ENCODE peak calls at places on chromosomes 3 and 15, in ten cellular contexts. One of them, this sample, is unnamed.

GRCh38 chr3:136074546-136074945 is 109.0 kb downstream of the PPP2R3A start:
- DNase-seq in stimulated activated CD4-positive, alpha-beta T cell treated with anti-CD3 and anti-CD28 coated beads, Interleukin-4, amount 100 ng/mL, for 24 hours: no peak
- DNase-seq in HuH-7.5: no peak
- DNase-seq in HL-60: no peak
- DNase-seq in activated CD4-positive, alpha-beta T cell treated with anti-CD3 and anti-CD28 coated beads for 24 hours: no peak
- DNase-seq in central memory CD4-positive, alpha-beta T cell: no peak
- DNase-seq in small intestine: peak
- DNase-seq in left lung: no peak
- DNase-seq in left cardiac atrium: no peak
- DNase-seq in NCI-H446: no peak
- DNase-seq in this sample: no peak

GRCh38 chr15:88480981-88481380 is 13.5 kb downstream of the MRPS11 start:
- DNase-seq in stimulated activated CD4-positive, alpha-beta T cell treated with anti-CD3 and anti-CD28 coated beads, Interleukin-4, amount 100 ng/mL, for 24 hours: no peak
- DNase-seq in HuH-7.5: no peak
- DNase-seq in HL-60: no peak
- DNase-seq in activated CD4-positive, alpha-beta T cell treated with anti-CD3 and anti-CD28 coated beads for 24 hours: no peak
- DNase-seq in central memory CD4-positive, alpha-beta T cell: no peak
- DNase-seq in small intestine: no peak
- DNase-seq in left lung: no peak
- DNase-seq in left cardiac atrium: no peak
- DNase-seq in NCI-H446: no peak
- DNase-seq in this sample: no peak

GRCh38 chr15:70799667-70800450 is 36.5 kb upstream of the UACA start:
- DNase-seq in stimulated activated CD4-positive, alpha-beta T cell treated with anti-CD3 and anti-CD28 coated beads, Interleukin-4, amount 100 ng/mL, for 24 hours: no peak
- DNase-seq in HuH-7.5: peak
- DNase-seq in HL-60: no peak
- DNase-seq in activated CD4-positive, alpha-beta T cell treated with anti-CD3 and anti-CD28 coated beads for 24 hours: no peak
- DNase-seq in central memory CD4-positive, alpha-beta T cell: no peak
- DNase-seq in small intestine: no peak
- DNase-seq in left lung: no peak
- DNase-seq in left cardiac atrium: peak
- DNase-seq in NCI-H446: no peak
- DNase-seq in this sample: no peak

GRCh38 chr15:97688177-97688576 is 272.3 kb upstream of the ARRDC4 start:
- DNase-seq in stimulated activated CD4-positive, alpha-beta T cell treated with anti-CD3 and anti-CD28 coated beads, Interleukin-4, amount 100 ng/mL, for 24 hours: no peak
- DNase-seq in HuH-7.5: no peak
- DNase-seq in HL-60: no peak
- DNase-seq in activated CD4-positive, alpha-beta T cell treated with anti-CD3 and anti-CD28 coated beads for 24 hours: no peak
- DNase-seq in central memory CD4-positive, alpha-beta T cell: no peak
- DNase-seq in small intestine: no peak
- DNase-seq in left lung: no peak
- DNase-seq in left cardiac atrium: no peak
- DNase-seq in NCI-H446: no peak
- DNase-seq in this sample: no peak

GRCh38 chr3:65348596-65348995 is 660.8 kb upstream of the ADAMTS9 start:
- DNase-seq in stimulated activated CD4-positive, alpha-beta T cell treated with anti-CD3 and anti-CD28 coated beads, Interleukin-4, amount 100 ng/mL, for 24 hours: no peak
- DNase-seq in HuH-7.5: no peak
- DNase-seq in HL-60: no peak
- DNase-seq in activated CD4-positive, alpha-beta T cell treated with anti-CD3 and anti-CD28 coated beads for 24 hours: no peak
- DNase-seq in central memory CD4-positive, alpha-beta T cell: no peak
- DNase-seq in small intestine: no peak
- DNase-seq in left lung: no peak
- DNase-seq in left cardiac atrium: no peak
- DNase-seq in NCI-H446: no peak
- DNase-seq in this sample: no peak

GRCh38 chr3:184234224-184234623 is 4.8 kb downstream of the VWA5B2 start:
- DNase-seq in stimulated activated CD4-positive, alpha-beta T cell treated with anti-CD3 and anti-CD28 coated beads, Interleukin-4, amount 100 ng/mL, for 24 hours: no peak
- DNase-seq in HuH-7.5: no peak
- DNase-seq in HL-60: peak
- DNase-seq in activated CD4-positive, alpha-beta T cell treated with anti-CD3 and anti-CD28 coated beads for 24 hours: no peak
- DNase-seq in central memory CD4-positive, alpha-beta T cell: no peak
- DNase-seq in small intestine: no peak
- DNase-seq in left lung: peak
- DNase-seq in left cardiac atrium: peak
- DNase-seq in NCI-H446: no peak
- DNase-seq in this sample: no peak

GRCh38 chr3:133573629-133574194 is at the start of gene CDV3:
- DNase-seq in stimulated activated CD4-positive, alpha-beta T cell treated with anti-CD3 and anti-CD28 coated beads, Interleukin-4, amount 100 ng/mL, for 24 hours: no peak
- DNase-seq in HuH-7.5: peak
- DNase-seq in HL-60: no peak
- DNase-seq in activated CD4-positive, alpha-beta T cell treated with anti-CD3 and anti-CD28 coated beads for 24 hours: no peak
- DNase-seq in central memory CD4-positive, alpha-beta T cell: no peak
- DNase-seq in small intestine: no peak
- DNase-seq in left lung: no peak
- DNase-seq in left cardiac atrium: no peak
- DNase-seq in NCI-H446: no peak
- DNase-seq in this sample: no peak

GRCh38 chr15:80747317-80748053 is 31.7 kb upstream of the CEMIP start:
- DNase-seq in stimulated activated CD4-positive, alpha-beta T cell treated with anti-CD3 and anti-CD28 coated beads, Interleukin-4, amount 100 ng/mL, for 24 hours: no peak
- DNase-seq in HuH-7.5: no peak
- DNase-seq in HL-60: no peak
- DNase-seq in activated CD4-positive, alpha-beta T cell treated with anti-CD3 and anti-CD28 coated beads for 24 hours: no peak
- DNase-seq in central memory CD4-positive, alpha-beta T cell: no peak
- DNase-seq in small intestine: no peak
- DNase-seq in left lung: no peak
- DNase-seq in left cardiac atrium: no peak
- DNase-seq in NCI-H446: no peak
- DNase-seq in this sample: no peak

GRCh38 chr3:127738192-127738840 is 65.6 kb downstream of the ABTB1 start:
- DNase-seq in stimulated activated CD4-positive, alpha-beta T cell treated with anti-CD3 and anti-CD28 coated beads, Interleukin-4, amount 100 ng/mL, for 24 hours: no peak
- DNase-seq in HuH-7.5: no peak
- DNase-seq in HL-60: no peak
- DNase-seq in activated CD4-positive, alpha-beta T cell treated with anti-CD3 and anti-CD28 coated beads for 24 hours: no peak
- DNase-seq in central memory CD4-positive, alpha-beta T cell: no peak
- DNase-seq in small intestine: peak
- DNase-seq in left lung: no peak
- DNase-seq in left cardiac atrium: no peak
- DNase-seq in NCI-H446: no peak
- DNase-seq in this sample: no peak

GRCh38 chr15:47473857-47474256 is 243.4 kb upstream of the SEMA6D start:
- DNase-seq in stimulated activated CD4-positive, alpha-beta T cell treated with anti-CD3 and anti-CD28 coated beads, Interleukin-4, amount 100 ng/mL, for 24 hours: no peak
- DNase-seq in HuH-7.5: no peak
- DNase-seq in HL-60: no peak
- DNase-seq in activated CD4-positive, alpha-beta T cell treated with anti-CD3 and anti-CD28 coated beads for 24 hours: no peak
- DNase-seq in central memory CD4-positive, alpha-beta T cell: no peak
- DNase-seq in small intestine: no peak
- DNase-seq in left lung: no peak
- DNase-seq in left cardiac atrium: peak
- DNase-seq in NCI-H446: peak
- DNase-seq in this sample: no peak

GRCh38 chr3:195044411-195044810 is 226.5 kb downstream of the XXYLT1 start:
- DNase-seq in stimulated activated CD4-positive, alpha-beta T cell treated with anti-CD3 and anti-CD28 coated beads, Interleukin-4, amount 100 ng/mL, for 24 hours: no peak
- DNase-seq in HuH-7.5: no peak
- DNase-seq in HL-60: no peak
- DNase-seq in activated CD4-positive, alpha-beta T cell treated with anti-CD3 and anti-CD28 coated beads for 24 hours: no peak
- DNase-seq in central memory CD4-positive, alpha-beta T cell: no peak
- DNase-seq in small intestine: no peak
- DNase-seq in left lung: no peak
- DNase-seq in left cardiac atrium: no peak
- DNase-seq in NCI-H446: no peak
- DNase-seq in this sample: no peak

GRCh38 chr3:183698318-183698731 is 728 bp downstream of the YEATS2 start:
- DNase-seq in stimulated activated CD4-positive, alpha-beta T cell treated with anti-CD3 and anti-CD28 coated beads, Interleukin-4, amount 100 ng/mL, for 24 hours: peak
- DNase-seq in HuH-7.5: peak
- DNase-seq in HL-60: peak
- DNase-seq in activated CD4-positive, alpha-beta T cell treated with anti-CD3 and anti-CD28 coated beads for 24 hours: peak
- DNase-seq in central memory CD4-positive, alpha-beta T cell: peak
- DNase-seq in small intestine: peak
- DNase-seq in left lung: no peak
- DNase-seq in left cardiac atrium: peak
- DNase-seq in NCI-H446: no peak
- DNase-seq in this sample: no peak

GRCh38 chr3:129533406-129533805 is 5.0 kb downstream of the RHO start:
- DNase-seq in stimulated activated CD4-positive, alpha-beta T cell treated with anti-CD3 and anti-CD28 coated beads, Interleukin-4, amount 100 ng/mL, for 24 hours: no peak
- DNase-seq in HuH-7.5: no peak
- DNase-seq in HL-60: no peak
- DNase-seq in activated CD4-positive, alpha-beta T cell treated with anti-CD3 and anti-CD28 coated beads for 24 hours: no peak
- DNase-seq in central memory CD4-positive, alpha-beta T cell: no peak
- DNase-seq in small intestine: no peak
- DNase-seq in left lung: peak
- DNase-seq in left cardiac atrium: no peak
- DNase-seq in NCI-H446: no peak
- DNase-seq in this sample: no peak

GRCh38 chr3:181735921-181736320 is 24.2 kb downstream of the SOX2 start:
- DNase-seq in stimulated activated CD4-positive, alpha-beta T cell treated with anti-CD3 and anti-CD28 coated beads, Interleukin-4, amount 100 ng/mL, for 24 hours: no peak
- DNase-seq in HuH-7.5: no peak
- DNase-seq in HL-60: no peak
- DNase-seq in activated CD4-positive, alpha-beta T cell treated with anti-CD3 and anti-CD28 coated beads for 24 hours: no peak
- DNase-seq in central memory CD4-positive, alpha-beta T cell: no peak
- DNase-seq in small intestine: no peak
- DNase-seq in left lung: no peak
- DNase-seq in left cardiac atrium: no peak
- DNase-seq in NCI-H446: no peak
- DNase-seq in this sample: no peak

GRCh38 chr15:41855121-41855941 is 16.7 kb downstream of the PLA2G4B start:
- DNase-seq in stimulated activated CD4-positive, alpha-beta T cell treated with anti-CD3 and anti-CD28 coated beads, Interleukin-4, amount 100 ng/mL, for 24 hours: no peak
- DNase-seq in HuH-7.5: no peak
- DNase-seq in HL-60: no peak
- DNase-seq in activated CD4-positive, alpha-beta T cell treated with anti-CD3 and anti-CD28 coated beads for 24 hours: no peak
- DNase-seq in central memory CD4-positive, alpha-beta T cell: no peak
- DNase-seq in small intestine: no peak
- DNase-seq in left lung: no peak
- DNase-seq in left cardiac atrium: no peak
- DNase-seq in NCI-H446: no peak
- DNase-seq in this sample: no peak

GRCh38 chr15:28931828-28932227 is 46.1 kb downstream of the APBA2 start:
- DNase-seq in stimulated activated CD4-positive, alpha-beta T cell treated with anti-CD3 and anti-CD28 coated beads, Interleukin-4, amount 100 ng/mL, for 24 hours: no peak
- DNase-seq in HuH-7.5: no peak
- DNase-seq in HL-60: no peak
- DNase-seq in activated CD4-positive, alpha-beta T cell treated with anti-CD3 and anti-CD28 coated beads for 24 hours: no peak
- DNase-seq in central memory CD4-positive, alpha-beta T cell: no peak
- DNase-seq in small intestine: no peak
- DNase-seq in left lung: no peak
- DNase-seq in left cardiac atrium: no peak
- DNase-seq in NCI-H446: no peak
- DNase-seq in this sample: no peak

GRCh38 chr3:12345141-12345561 is 56.3 kb downstream of the PPARG start:
- DNase-seq in stimulated activated CD4-positive, alpha-beta T cell treated with anti-CD3 and anti-CD28 coated beads, Interleukin-4, amount 100 ng/mL, for 24 hours: no peak
- DNase-seq in HuH-7.5: no peak
- DNase-seq in HL-60: no peak
- DNase-seq in activated CD4-positive, alpha-beta T cell treated with anti-CD3 and anti-CD28 coated beads for 24 hours: no peak
- DNase-seq in central memory CD4-positive, alpha-beta T cell: no peak
- DNase-seq in small intestine: peak
- DNase-seq in left lung: no peak
- DNase-seq in left cardiac atrium: no peak
- DNase-seq in NCI-H446: no peak
- DNase-seq in this sample: no peak

GRCh38 chr15:93037341-93038063 is 51.5 kb downstream of the RGMA start:
- DNase-seq in stimulated activated CD4-positive, alpha-beta T cell treated with anti-CD3 and anti-CD28 coated beads, Interleukin-4, amount 100 ng/mL, for 24 hours: no peak
- DNase-seq in HuH-7.5: peak
- DNase-seq in HL-60: peak
- DNase-seq in activated CD4-positive, alpha-beta T cell treated with anti-CD3 and anti-CD28 coated beads for 24 hours: no peak
- DNase-seq in central memory CD4-positive, alpha-beta T cell: no peak
- DNase-seq in small intestine: no peak
- DNase-seq in left lung: peak
- DNase-seq in left cardiac atrium: peak
- DNase-seq in NCI-H446: peak
- DNase-seq in this sample: no peak

GRCh38 chr3:54756330-54756731 is 171.5 kb downstream of the LRTM1 start:
- DNase-seq in stimulated activated CD4-positive, alpha-beta T cell treated with anti-CD3 and anti-CD28 coated beads, Interleukin-4, amount 100 ng/mL, for 24 hours: no peak
- DNase-seq in HuH-7.5: no peak
- DNase-seq in HL-60: no peak
- DNase-seq in activated CD4-positive, alpha-beta T cell treated with anti-CD3 and anti-CD28 coated beads for 24 hours: no peak
- DNase-seq in central memory CD4-positive, alpha-beta T cell: no peak
- DNase-seq in small intestine: no peak
- DNase-seq in left lung: no peak
- DNase-seq in left cardiac atrium: no peak
- DNase-seq in NCI-H446: no peak
- DNase-seq in this sample: no peak

GRCh38 chr3:29099775-29100174 is 181.1 kb upstream of the RBMS3 start:
- DNase-seq in stimulated activated CD4-positive, alpha-beta T cell treated with anti-CD3 and anti-CD28 coated beads, Interleukin-4, amount 100 ng/mL, for 24 hours: no peak
- DNase-seq in HuH-7.5: no peak
- DNase-seq in HL-60: no peak
- DNase-seq in activated CD4-positive, alpha-beta T cell treated with anti-CD3 and anti-CD28 coated beads for 24 hours: no peak
- DNase-seq in central memory CD4-positive, alpha-beta T cell: no peak
- DNase-seq in small intestine: no peak
- DNase-seq in left lung: peak
- DNase-seq in left cardiac atrium: no peak
- DNase-seq in NCI-H446: no peak
- DNase-seq in this sample: no peak

GRCh38 chr3:64599651-64600050 is 88.1 kb downstream of the ADAMTS9 start:
- DNase-seq in stimulated activated CD4-positive, alpha-beta T cell treated with anti-CD3 and anti-CD28 coated beads, Interleukin-4, amount 100 ng/mL, for 24 hours: no peak
- DNase-seq in HuH-7.5: no peak
- DNase-seq in HL-60: no peak
- DNase-seq in activated CD4-positive, alpha-beta T cell treated with anti-CD3 and anti-CD28 coated beads for 24 hours: no peak
- DNase-seq in central memory CD4-positive, alpha-beta T cell: no peak
- DNase-seq in small intestine: no peak
- DNase-seq in left lung: no peak
- DNase-seq in left cardiac atrium: no peak
- DNase-seq in NCI-H446: no peak
- DNase-seq in this sample: no peak

GRCh38 chr3:52248816-52249547 is 3.4 kb downstream of the PPM1M start:
- DNase-seq in stimulated activated CD4-positive, alpha-beta T cell treated with anti-CD3 and anti-CD28 coated beads, Interleukin-4, amount 100 ng/mL, for 24 hours: no peak
- DNase-seq in HuH-7.5: no peak
- DNase-seq in HL-60: no peak
- DNase-seq in activated CD4-positive, alpha-beta T cell treated with anti-CD3 and anti-CD28 coated beads for 24 hours: no peak
- DNase-seq in central memory CD4-positive, alpha-beta T cell: no peak
- DNase-seq in small intestine: no peak
- DNase-seq in left lung: no peak
- DNase-seq in left cardiac atrium: peak
- DNase-seq in NCI-H446: no peak
- DNase-seq in this sample: no peak

GRCh38 chr3:127556565-127556964 is 34.0 kb downstream of the TPRA1 start:
- DNase-seq in stimulated activated CD4-positive, alpha-beta T cell treated with anti-CD3 and anti-CD28 coated beads, Interleukin-4, amount 100 ng/mL, for 24 hours: no peak
- DNase-seq in HuH-7.5: no peak
- DNase-seq in HL-60: no peak
- DNase-seq in activated CD4-positive, alpha-beta T cell treated with anti-CD3 and anti-CD28 coated beads for 24 hours: no peak
- DNase-seq in central memory CD4-positive, alpha-beta T cell: no peak
- DNase-seq in small intestine: no peak
- DNase-seq in left lung: peak
- DNase-seq in left cardiac atrium: no peak
- DNase-seq in NCI-H446: no peak
- DNase-seq in this sample: no peak

GRCh38 chr3:195013411-195013810 is 257.5 kb downstream of the XXYLT1 start:
- DNase-seq in stimulated activated CD4-positive, alpha-beta T cell treated with anti-CD3 and anti-CD28 coated beads, Interleukin-4, amount 100 ng/mL, for 24 hours: no peak
- DNase-seq in HuH-7.5: no peak
- DNase-seq in HL-60: no peak
- DNase-seq in activated CD4-positive, alpha-beta T cell treated with anti-CD3 and anti-CD28 coated beads for 24 hours: no peak
- DNase-seq in central memory CD4-positive, alpha-beta T cell: no peak
- DNase-seq in small intestine: no peak
- DNase-seq in left lung: no peak
- DNase-seq in left cardiac atrium: no peak
- DNase-seq in NCI-H446: no peak
- DNase-seq in this sample: no peak

GRCh38 chr3:147699175-147699838 is 290.1 kb downstream of the ZIC1 start:
- DNase-seq in stimulated activated CD4-positive, alpha-beta T cell treated with anti-CD3 and anti-CD28 coated beads, Interleukin-4, amount 100 ng/mL, for 24 hours: no peak
- DNase-seq in HuH-7.5: no peak
- DNase-seq in HL-60: no peak
- DNase-seq in activated CD4-positive, alpha-beta T cell treated with anti-CD3 and anti-CD28 coated beads for 24 hours: no peak
- DNase-seq in central memory CD4-positive, alpha-beta T cell: no peak
- DNase-seq in small intestine: peak
- DNase-seq in left lung: no peak
- DNase-seq in left cardiac atrium: no peak
- DNase-seq in NCI-H446: no peak
- DNase-seq in this sample: no peak

GRCh38 chr15:38354321-38354929 is 99.5 kb upstream of the FAM98B start:
- DNase-seq in stimulated activated CD4-positive, alpha-beta T cell treated with anti-CD3 and anti-CD28 coated beads, Interleukin-4, amount 100 ng/mL, for 24 hours: peak
- DNase-seq in HuH-7.5: peak
- DNase-seq in HL-60: peak
- DNase-seq in activated CD4-positive, alpha-beta T cell treated with anti-CD3 and anti-CD28 coated beads for 24 hours: peak
- DNase-seq in central memory CD4-positive, alpha-beta T cell: peak
- DNase-seq in small intestine: peak
- DNase-seq in left lung: no peak
- DNase-seq in left cardiac atrium: peak
- DNase-seq in NCI-H446: peak
- DNase-seq in this sample: no peak

GRCh38 chr3:40801276-40801675 is 276.5 kb downstream of the ZNF621 start:
- DNase-seq in stimulated activated CD4-positive, alpha-beta T cell treated with anti-CD3 and anti-CD28 coated beads, Interleukin-4, amount 100 ng/mL, for 24 hours: no peak
- DNase-seq in HuH-7.5: no peak
- DNase-seq in HL-60: no peak
- DNase-seq in activated CD4-positive, alpha-beta T cell treated with anti-CD3 and anti-CD28 coated beads for 24 hours: no peak
- DNase-seq in central memory CD4-positive, alpha-beta T cell: no peak
- DNase-seq in small intestine: no peak
- DNase-seq in left lung: no peak
- DNase-seq in left cardiac atrium: no peak
- DNase-seq in NCI-H446: no peak
- DNase-seq in this sample: no peak

GRCh38 chr3:36894924-36895323 is 49.9 kb downstream of the TRANK1 start:
- DNase-seq in stimulated activated CD4-positive, alpha-beta T cell treated with anti-CD3 and anti-CD28 coated beads, Interleukin-4, amount 100 ng/mL, for 24 hours: no peak
- DNase-seq in HuH-7.5: no peak
- DNase-seq in HL-60: no peak
- DNase-seq in activated CD4-positive, alpha-beta T cell treated with anti-CD3 and anti-CD28 coated beads for 24 hours: no peak
- DNase-seq in central memory CD4-positive, alpha-beta T cell: no peak
- DNase-seq in small intestine: no peak
- DNase-seq in left lung: no peak
- DNase-seq in left cardiac atrium: no peak
- DNase-seq in NCI-H446: no peak
- DNase-seq in this sample: peak